ENCODE peak calls at places on chromosomes 4 and X, in eight cellular contexts. D is OCI-LY7, N is AG09309, U is lower lobe of right lung, X is esophagus squamous epithelium, Y is K562, T is dorsolateral prefrontal cortex, L is fibroblast of the aortic adventitia. C is an unnamed sample.

GRCh38 chr4:128286474-128287158 is 997 bp downstream of the PGRMC2 start:
- DNase-seq in D (peak), N (no peak), U (no peak), X (no peak), Y (peak), T (no peak), L (peak), C (no peak)

GRCh38 chr4:126705271-126705670 is 927.5 kb upstream of the INTU start:
- DNase-seq in D (no peak), N (no peak), U (no peak), X (no peak), Y (no peak), T (no peak), L (no peak), C (no peak)

GRCh38 chrX:148311544-148311943 is 188.9 kb upstream of the AFF2 start:
- DNase-seq in D (peak), N (no peak), U (no peak), X (no peak), Y (no peak), T (no peak), L (no peak), C (no peak)

GRCh38 chrX:29388509-29388908 is 801.3 kb downstream of the IL1RAPL1 start:
- DNase-seq in D (no peak), N (no peak), U (no peak), X (no peak), Y (no peak), T (no peak), L (no peak), C (no peak)

GRCh38 chr4:139207873-139208403 is 30.9 kb upstream of the ELF2 start:
- DNase-seq in D (no peak), N (no peak), U (no peak), X (no peak), Y (no peak), T (no peak), L (no peak), C (no peak)

GRCh38 chrX:39823848-39824247 is 273.9 kb downstream of the BCOR start:
- DNase-seq in D (peak), N (no peak), U (no peak), X (no peak), Y (no peak), T (no peak), L (no peak), C (peak)

GRCh38 chr4:159142254-159142653 is 39.4 kb downstream of the RAPGEF2 start:
- DNase-seq in D (no peak), N (no peak), U (no peak), X (no peak), Y (no peak), T (no peak), L (peak), C (no peak)

GRCh38 chrX:45422216-45422925 is 221.7 kb upstream of the DIPK2B start:
- DNase-seq in D (no peak), N (no peak), U (no peak), X (no peak), Y (no peak), T (no peak), L (no peak), C (no peak)

GRCh38 chr4:15100994-15101695 is 98.9 kb downstream of the CPEB2 start:
- DNase-seq in D (no peak), N (no peak), U (no peak), X (no peak), Y (no peak), T (peak), L (peak), C (no peak)

GRCh38 chr4:135485371-135485770 is 1283.8 kb upstream of the PABPC4L start:
- DNase-seq in D (no peak), N (no peak), U (no peak), X (no peak), Y (no peak), T (no peak), L (no peak), C (no peak)

GRCh38 chr4:165326831-165327210 is 648 bp upstream of the MSMO1 start:
- DNase-seq in D (peak), N (no peak), U (peak), X (peak), Y (peak), T (no peak), L (no peak), C (peak)

GRCh38 chrX:150229481-150229880 is 133.6 kb upstream of the MAMLD1 start:
- DNase-seq in D (no peak), N (no peak), U (no peak), X (no peak), Y (no peak), T (no peak), L (no peak), C (no peak)

GRCh38 chr4:9785926-9786325 is 4.5 kb downstream of the DRD5 start:
- DNase-seq in D (no peak), N (no peak), U (no peak), X (no peak), Y (no peak), T (no peak), L (no peak), C (no peak)

DNA sequence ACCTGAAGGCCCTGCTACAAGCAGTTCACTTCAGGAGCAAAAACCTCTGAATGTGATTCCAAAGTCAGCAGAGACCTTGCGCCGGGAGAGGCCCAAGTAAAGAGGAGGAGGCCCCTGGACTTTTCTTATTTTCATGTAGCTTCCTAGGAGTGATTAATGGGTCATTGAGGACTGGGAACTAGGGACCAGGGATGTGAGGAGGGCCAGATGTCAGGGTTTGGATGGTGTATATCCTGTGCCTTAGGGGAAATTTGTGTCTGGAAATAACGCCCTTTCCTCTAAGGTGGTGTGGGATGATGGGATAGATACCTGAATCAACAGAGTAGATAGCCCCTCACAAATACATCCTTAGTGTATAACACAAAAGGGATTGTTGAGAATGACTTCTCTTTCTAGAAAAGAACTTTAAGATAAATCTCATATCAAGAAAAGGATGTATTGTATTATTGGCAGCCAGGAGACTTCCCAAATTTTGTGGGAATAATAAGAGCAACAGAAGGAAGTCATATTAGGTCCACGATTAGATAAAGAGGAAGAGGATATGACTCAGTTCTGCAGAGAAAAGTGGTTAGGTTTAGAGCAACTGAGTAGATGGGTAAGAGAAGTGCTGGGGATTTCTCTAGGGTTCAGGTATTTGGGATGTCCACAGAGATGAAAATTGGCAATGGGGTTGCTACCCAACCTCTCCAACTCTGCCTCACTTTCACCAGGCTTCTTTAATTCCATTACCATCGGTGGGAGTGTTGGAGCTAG is 1.1 kb downstream of the ITGB1BP2 start:
- DNase-seq in D (no peak), N (no peak), U (no peak), X (no peak), Y (no peak), T (no peak), L (peak), C (no peak)
- H3K4me3 ChIP-seq in D (no peak), N (no peak), U (no peak), X (no peak), Y (no peak), T (no peak), L (no peak), C (no peak)

DNA sequence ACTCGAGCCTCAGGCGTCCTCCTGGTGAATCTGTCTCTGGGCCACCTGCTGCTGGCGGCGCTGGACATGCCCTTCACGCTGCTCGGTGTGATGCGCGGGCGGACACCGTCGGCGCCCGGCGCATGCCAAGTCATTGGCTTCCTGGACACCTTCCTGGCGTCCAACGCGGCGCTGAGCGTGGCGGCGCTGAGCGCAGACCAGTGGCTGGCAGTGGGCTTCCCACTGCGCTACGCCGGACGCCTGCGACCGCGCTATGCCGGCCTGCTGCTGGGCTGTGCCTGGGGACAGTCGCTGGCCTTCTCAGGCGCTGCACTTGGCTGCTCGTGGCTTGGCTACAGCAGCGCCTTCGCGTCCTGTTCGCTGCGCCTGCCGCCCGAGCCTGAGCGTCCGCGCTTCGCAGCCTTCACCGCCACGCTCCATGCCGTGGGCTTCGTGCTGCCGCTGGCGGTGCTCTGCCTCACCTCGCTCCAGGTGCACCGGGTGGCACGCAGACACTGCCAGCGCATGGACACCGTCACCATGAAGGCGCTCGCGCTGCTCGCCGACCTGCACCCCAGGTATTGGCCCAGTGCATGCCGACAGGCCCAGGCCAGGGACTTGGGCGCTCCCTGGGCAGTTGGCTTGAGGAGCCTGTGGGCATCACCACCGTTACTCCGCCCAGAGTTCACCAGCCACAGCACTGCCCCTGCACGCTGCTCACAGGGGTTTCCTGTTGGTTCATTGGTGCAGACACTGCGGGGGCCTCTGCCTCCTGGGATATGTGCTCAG is 1.1 kb downstream of the GPR78 start:
- DNase-seq in D (no peak), N (no peak), U (no peak), X (no peak), Y (no peak), T (peak), L (no peak), C (no peak)
- TF ChIP-seq CTCF in D (no peak), N (no peak), U (no peak), X (no peak), Y (no peak), T (no peak), L (no peak), C (no peak)

GRCh38 chr4:173529505-173530325 is at the start of gene HAND2:
- DNase-seq in D (no peak), N (no peak), U (no peak), X (no peak), Y (peak), T (no peak), L (peak), C (peak)
- H3K4me3 ChIP-seq in D (no peak), N (peak), U (peak), X (peak), Y (peak), T (peak), L (peak), C (peak)

DNA sequence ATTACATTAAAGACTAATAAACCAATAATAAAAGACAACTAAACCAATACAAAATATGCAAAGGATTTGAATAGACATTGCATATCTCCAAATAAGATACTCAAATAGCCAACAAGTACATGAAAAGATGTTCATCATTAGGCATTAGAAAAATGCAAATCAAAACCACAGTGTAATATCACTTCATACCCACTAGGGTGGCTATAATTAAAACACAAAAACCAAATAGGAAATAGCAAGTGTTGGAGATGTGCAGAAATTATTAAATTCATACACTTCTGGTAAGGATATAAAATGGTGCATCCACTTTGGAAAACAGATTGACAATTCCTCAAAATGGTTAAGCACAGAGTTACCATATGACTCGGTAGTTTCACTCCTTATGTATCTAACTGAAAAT is 860.8 kb upstream of the DIAPH2 start:
- DNase-seq in D (no peak), N (no peak), U (no peak), X (no peak), Y (no peak), T (no peak), L (no peak), C (no peak)
- TF ChIP-seq CTCF in D (no peak), N (no peak), U (no peak), X (peak), Y (no peak), T (no peak), L (peak), C (no peak)

DNA sequence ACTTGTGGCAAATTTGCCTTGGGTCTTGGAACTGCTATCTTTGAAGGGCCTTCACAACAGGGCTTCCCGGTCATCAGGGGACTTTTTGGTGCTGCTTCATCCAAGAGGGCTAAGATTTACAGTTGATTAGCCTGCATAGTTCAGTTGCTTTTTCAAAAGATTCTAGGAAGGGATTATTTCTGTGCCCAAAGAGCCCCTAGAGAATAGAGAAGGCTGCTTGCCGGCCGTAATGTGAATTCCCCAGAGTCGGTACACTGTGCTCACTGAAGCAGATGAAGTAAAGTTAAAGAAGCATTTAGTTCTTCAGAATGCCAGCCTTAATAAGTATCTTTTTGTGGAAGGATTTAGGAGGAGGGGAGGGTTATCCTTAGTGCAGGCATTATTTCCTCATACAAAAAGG is 47.7 kb downstream of the ANOS1 start:
- DNase-seq in D (no peak), N (no peak), U (no peak), X (no peak), Y (no peak), T (no peak), L (no peak), C (no peak)
- H3K4me3 ChIP-seq in D (no peak), N (no peak), U (no peak), X (no peak), Y (no peak), T (no peak), L (no peak), C (no peak)

DNA sequence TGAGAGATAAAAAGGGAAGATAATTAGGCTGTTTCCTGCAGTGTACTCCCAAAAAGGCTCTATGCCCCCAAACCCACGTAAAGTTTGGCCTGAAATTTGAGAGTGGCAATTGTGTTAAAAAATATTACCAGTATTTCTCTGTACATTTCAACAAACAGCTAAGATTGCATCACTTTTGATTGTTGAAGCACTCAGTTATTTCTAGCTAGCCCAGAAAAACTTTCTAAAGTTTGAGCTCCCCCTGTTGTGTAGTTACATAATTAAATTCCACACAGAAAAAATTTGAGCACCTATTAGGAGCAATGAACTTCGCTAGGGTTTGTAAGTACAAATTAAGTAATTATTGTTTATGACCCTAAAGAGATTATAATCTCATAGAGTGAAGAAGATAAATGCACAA is 109.4 kb downstream of the DLG3 start:
- DNase-seq in D (no peak), N (no peak), U (no peak), X (no peak), Y (peak), T (no peak), L (peak), C (no peak)
- TF ChIP-seq CTCF in D (peak), N (no peak), U (no peak), X (peak), Y (peak), T (no peak), L (no peak), C (no peak)

C was measured in WERI-Rb-1.